ENCODE peak calls at places on chromosomes 3 and 15, in five cellular contexts. C, G, T, E and N are unnamed samples.

GRCh38 chr15:94057305-94057704 is 174.1 kb upstream of the MCTP2 start:
- DNase-seq in C (no peak), G (no peak), T (no peak), E (no peak), N (no peak)

GRCh38 chr15:56349554-56349953 is 15.7 kb upstream of the TEX9 start:
- DNase-seq in C (no peak), G (no peak), T (no peak), E (no peak), N (no peak)

GRCh38 chr3:26637698-26638097 is 15.1 kb downstream of the LRRC3B start:
- DNase-seq in C (no peak), G (no peak), T (no peak), E (no peak), N (no peak)

GRCh38 chr3:97882975-97883598 is 61.3 kb downstream of the CRYBG3 start:
- DNase-seq in C (peak), G (no peak), T (no peak), E (no peak), N (peak)

GRCh38 chr3:62332771-62333381 is 40.5 kb downstream of the FEZF2 start:
- DNase-seq in C (peak), G (peak), T (peak), E (peak), N (peak)

GRCh38 chr3:128496602-128497304 is 3.8 kb upstream of the GATA2 start:
- DNase-seq in C (peak), G (no peak), T (peak), E (peak), N (no peak)

GRCh38 chr15:70508561-70509281 is 254.6 kb downstream of the UACA start:
- DNase-seq in C (peak), G (no peak), T (no peak), E (peak), N (peak)

GRCh38 chr15:40470423-40471104 is at the start of gene CHST14:
- DNase-seq in C (peak), G (peak), T (peak), E (peak), N (peak)

GRCh38 chr3:188319569-188319968 is 165.6 kb downstream of the LPP start:
- DNase-seq in C (peak), G (no peak), T (no peak), E (no peak), N (no peak)

GRCh38 chr3:139574026-139574947 is 34.7 kb upstream of the RBP1 start:
- DNase-seq in C (no peak), G (no peak), T (peak), E (no peak), N (no peak)

GRCh38 chr3:42660898-42661297 is 7.4 kb downstream of the ZBTB47 start:
- DNase-seq in C (no peak), G (peak), T (no peak), E (peak), N (no peak)

GRCh38 chr15:57697588-57697987 is 8.9 kb upstream of the POLR2M start:
- DNase-seq in C (peak), G (no peak), T (no peak), E (no peak), N (no peak)

GRCh38 chr3:180932819-180933218 is 20.3 kb downstream of the FXR1 start:
- DNase-seq in C (peak), G (no peak), T (no peak), E (no peak), N (no peak)

GRCh38 chr15:33108518-33108917 is 86.0 kb downstream of the FMN1 start:
- DNase-seq in C (no peak), G (no peak), T (no peak), E (no peak), N (no peak)

GRCh38 chr3:178058629-178059028 is 477.6 kb upstream of the KCNMB2 start:
- DNase-seq in C (no peak), G (no peak), T (no peak), E (no peak), N (no peak)

GRCh38 chr3:127772776-127773751 is 49.3 kb downstream of the MGLL start:
- DNase-seq in C (no peak), G (no peak), T (no peak), E (no peak), N (no peak)

GRCh38 chr3:127056281-127056680 is 73.4 kb downstream of the PLXNA1 start:
- DNase-seq in C (no peak), G (no peak), T (no peak), E (no peak), N (no peak)

GRCh38 chr3:169158379-169158778 is 505.1 kb downstream of the MECOM start:
- DNase-seq in C (no peak), G (peak), T (no peak), E (no peak), N (no peak)

GRCh38 chr3:141360888-141361598 is 7.3 kb upstream of the ZBTB38 start:
- DNase-seq in C (peak), G (peak), T (peak), E (peak), N (peak)

GRCh38 chr3:56796202-56796601 is 5.5 kb downstream of the ARHGEF3 start:
- DNase-seq in C (peak), G (no peak), T (no peak), E (no peak), N (no peak)
- H3K27ac ChIP-seq in C (no peak), G (no peak), T (no peak), E (no peak), N (peak)

GRCh38 chr3:148158210-148158609 is 539.5 kb upstream of the AGTR1 start:
- DNase-seq in C (peak), G (no peak), T (no peak), E (no peak), N (no peak)
- TF ChIP-seq EZH2phosphoT487 in C (no peak), G (no peak), T (no peak), E (no peak), N (no peak)

DNA sequence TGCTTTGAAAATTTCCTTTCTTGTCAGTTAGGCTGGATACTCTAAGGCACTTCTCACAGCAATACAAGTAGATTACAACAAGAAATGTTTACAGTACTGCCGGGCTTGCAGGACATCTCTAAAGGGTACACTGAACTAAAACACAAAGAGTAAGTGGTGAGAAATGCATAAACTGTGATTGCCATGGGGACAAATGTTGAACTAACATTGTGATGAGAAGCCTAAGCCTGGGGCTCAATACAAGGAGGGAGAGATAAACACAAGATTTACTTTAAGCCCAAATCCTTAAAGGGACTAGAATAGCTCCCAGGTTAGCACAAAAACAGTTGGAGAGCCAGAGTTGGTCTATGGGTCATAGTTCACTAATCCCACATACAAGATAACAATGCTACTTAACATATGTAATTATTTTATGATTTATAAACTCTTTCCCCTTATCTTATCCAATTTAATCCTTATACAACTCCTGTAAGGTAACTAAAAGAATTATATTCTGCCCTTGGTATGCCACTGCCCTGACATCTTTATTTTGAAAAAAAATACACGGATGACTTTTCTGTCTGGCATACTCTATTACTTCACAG is 126.9 kb downstream of the THRB start:
- DNase-seq in C (no peak), G (no peak), T (no peak), E (no peak), N (no peak)
- H3K27ac ChIP-seq in C (no peak), G (no peak), T (no peak), E (no peak), N (peak)

DNA sequence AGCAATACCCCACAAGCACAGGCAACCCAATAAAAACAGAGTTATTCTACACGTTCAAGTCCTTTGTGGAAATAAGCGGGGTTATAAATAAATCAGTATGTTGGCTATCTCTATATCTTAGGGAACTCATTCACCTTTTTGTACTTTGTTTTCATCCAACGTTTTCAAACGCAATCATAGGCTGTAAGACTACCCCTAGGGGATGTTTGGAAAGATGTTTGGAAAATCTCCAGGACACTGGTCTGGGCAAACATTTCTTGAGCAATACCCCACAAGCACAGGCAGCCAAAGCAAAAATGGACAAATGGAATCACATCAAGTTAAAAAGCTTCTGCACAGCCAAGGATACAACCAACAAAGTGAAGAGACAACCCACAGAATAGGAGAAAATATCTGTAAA is 70.1 kb downstream of the CLDN11 start:
- DNase-seq in C (peak), G (no peak), T (no peak), E (no peak), N (peak)
- TF ChIP-seq EZH2phosphoT487 in C (no peak), G (no peak), T (no peak), E (no peak), N (no peak)

GRCh38 chr15:90025461-90026033 is 24.4 kb downstream of the ZNF710 start:
- DNase-seq in C (no peak), G (no peak), T (no peak), E (no peak), N (no peak)

GRCh38 chr15:90022345-90022744 is 21.2 kb downstream of the ZNF710 start:
- DNase-seq in C (no peak), G (no peak), T (no peak), E (no peak), N (no peak)

GRCh38 chr15:90022905-90023700 is 22.0 kb downstream of the ZNF710 start:
- DNase-seq in C (no peak), G (no peak), T (no peak), E (no peak), N (no peak)

GRCh38 chr15:90021108-90021507 is 20.0 kb downstream of the ZNF710 start:
- DNase-seq in C (no peak), G (no peak), T (no peak), E (no peak), N (no peak)

GRCh38 chr15:90024406-90024805 is 23.3 kb downstream of the ZNF710 start:
- DNase-seq in C (no peak), G (no peak), T (no peak), E (no peak), N (no peak)
- H3K27ac ChIP-seq in C (no peak), G (no peak), T (no peak), E (no peak), N (no peak)

GRCh38 chr3:15360786-15361493 is 28.6 kb upstream of the SH3BP5 start:
- DNase-seq in C (peak), G (peak), T (no peak), E (no peak), N (no peak)
- TF ChIP-seq EZH2phosphoT487 in C (no peak), G (no peak), T (no peak), E (no peak), N (no peak)

GRCh38 chr15:38668433-38669159 is 104.0 kb upstream of the RASGRP1 start:
- DNase-seq in C (no peak), G (no peak), T (no peak), E (no peak), N (no peak)

GRCh38 chr15:38670142-38671002 is 105.8 kb upstream of the RASGRP1 start:
- DNase-seq in C (peak), G (peak), T (no peak), E (no peak), N (no peak)

GRCh38 chr15:38667875-38668274 is 103.3 kb upstream of the RASGRP1 start:
- DNase-seq in C (no peak), G (no peak), T (no peak), E (no peak), N (no peak)

GRCh38 chr15:38671003-38671382 is 106.4 kb upstream of the RASGRP1 start:
- DNase-seq in C (no peak), G (no peak), T (no peak), E (no peak), N (no peak)

DNA sequence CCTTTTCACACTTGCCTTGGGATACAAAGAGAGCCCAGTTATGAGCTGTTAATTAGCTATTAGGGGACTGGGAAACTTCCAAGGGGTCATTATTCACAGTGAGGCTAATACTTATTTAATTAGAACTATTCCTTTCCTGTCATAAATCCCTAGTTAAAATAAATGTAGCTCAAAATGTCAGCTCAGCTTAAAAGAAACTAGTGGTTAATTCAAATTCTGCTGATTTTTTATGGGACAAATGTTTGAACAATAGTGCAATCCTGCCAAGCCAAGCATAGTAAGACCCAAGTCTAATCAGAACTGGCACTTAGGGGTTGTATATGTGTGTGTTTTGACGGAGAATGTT is 104.5 kb upstream of the RASGRP1 start:
- DNase-seq in C (no peak), G (no peak), T (no peak), E (no peak), N (no peak)
- H3K27ac ChIP-seq in C (no peak), G (no peak), T (no peak), E (no peak), N (no peak)

DNA sequence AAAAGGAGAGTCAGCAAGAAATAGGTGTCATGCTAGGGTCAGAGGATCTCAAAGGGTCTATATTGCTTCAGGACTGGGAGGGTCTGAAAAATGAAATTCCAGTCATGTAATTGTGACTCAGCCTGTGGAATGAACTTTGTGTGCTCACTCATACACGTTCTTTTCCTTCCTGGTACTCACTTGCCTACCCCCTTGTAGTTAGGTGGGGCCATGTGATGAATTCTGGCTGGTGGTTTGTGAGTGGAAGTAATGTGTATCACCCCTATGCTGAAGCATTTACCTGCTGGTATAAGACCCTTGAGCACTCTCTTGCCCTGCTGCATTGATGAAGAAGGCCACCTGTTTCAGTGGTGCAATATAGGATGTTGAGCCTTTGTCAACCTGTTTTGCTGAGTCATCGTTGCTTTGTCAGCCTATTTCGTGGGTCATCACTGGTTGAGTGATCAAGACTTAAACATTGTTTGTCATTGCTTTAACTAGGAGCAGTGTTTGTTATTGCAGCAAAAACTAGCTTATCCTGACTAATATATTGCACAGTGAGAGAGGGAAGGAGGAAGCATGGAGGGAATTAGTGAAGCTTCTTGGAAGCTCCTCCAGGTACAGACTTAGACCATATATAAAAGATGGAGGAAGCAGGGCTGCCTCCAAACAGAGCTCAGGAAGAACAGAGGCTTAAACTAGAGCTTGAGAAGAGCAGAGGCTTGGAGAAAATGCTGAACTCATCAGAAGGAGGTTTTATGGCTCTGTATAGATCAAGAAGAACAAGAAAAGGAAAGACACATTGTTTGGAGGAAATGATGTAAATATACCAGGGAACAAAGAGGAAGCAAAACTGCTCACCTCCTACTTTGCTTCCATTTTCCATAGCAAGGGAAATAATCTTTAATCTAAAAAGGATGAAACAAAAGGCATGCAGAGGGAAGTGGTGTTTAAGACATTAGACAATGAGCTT is 29.0 kb downstream of the TLNRD1 start:
- DNase-seq in C (peak), G (peak), T (no peak), E (no peak), N (no peak)
- TF ChIP-seq EZH2phosphoT487 in C (no peak), G (no peak), T (no peak), E (no peak), N (no peak)